ENCODE peak calls at places on chromosome 19, in nine cellular contexts. Q is activated T-cell treated with anti-CD3 and anti-CD28 coated beads for 1 hour; B is ovary; O is HFFc6; W is stimulated activated CD4-positive, alpha-beta T cell treated with anti-CD3 and anti-CD28 coated beads, Interleukin-1b, Interleukin-23, amount 100 ng/mL, for 1 hour; K is left colon; P is ELF-1; S is CD4-positive, alpha-beta memory T cell; M is fibroblast of lung. R is an unnamed sample.
A peak's percentile ranks its signal among the peaks of the same experiment; 100 is the strongest.

GRCh38 chr19:16066611-16067104 is 9.6 kb upstream of the TPM4 start:
- DNase-seq in Q (no peak), B (no peak), O (peak; percentile 25), W (no peak), K (peak; percentile 76), P (peak; percentile 63), S (peak; percentile 55), M (peak; percentile 77), R (no peak)

GRCh38 chr19:53388904-53389303 is 6.0 kb upstream of the ZNF765 start:
- DNase-seq in Q (no peak), B (no peak), O (no peak), W (no peak), K (no peak), P (no peak), S (no peak), M (peak; percentile 6), R (no peak)

GRCh38 chr19:45254044-45254531 is 3.0 kb downstream of the MARK4 start:
- DNase-seq in Q (no peak), B (no peak), O (no peak), W (no peak), K (no peak), P (no peak), S (no peak), M (no peak), R (peak; percentile 12)

GRCh38 chr19:5603626-5604025 is 18.9 kb downstream of the SAFB2 start:
- DNase-seq in Q (no peak), B (no peak), O (no peak), W (no peak), K (no peak), P (no peak), S (no peak), M (no peak), R (no peak)

GRCh38 chr19:18310118-18310909 is 12.6 kb downstream of the LSM4 start:
- DNase-seq in Q (no peak), B (no peak), O (no peak), W (no peak), K (peak; percentile 74), P (no peak), S (no peak), M (no peak), R (no peak)

GRCh38 chr19:3618811-3619630 is 7.6 kb downstream of the CACTIN start:
- DNase-seq in Q (no peak), B (no peak), O (no peak), W (no peak), K (no peak), P (no peak), S (no peak), M (no peak), R (no peak)

GRCh38 chr19:40521276-40521675 is 54.5 kb downstream of the SPTBN4 start:
- DNase-seq in Q (no peak), B (no peak), O (peak; percentile 19), W (no peak), K (no peak), P (no peak), S (no peak), M (peak; percentile 42), R (no peak)

GRCh38 chr19:10575011-10575716 is 6.4 kb upstream of the CDKN2D start:
- DNase-seq in Q (no peak), B (no peak), O (no peak), W (no peak), K (no peak), P (no peak), S (no peak), M (no peak), R (no peak)

GRCh38 chr19:4120531-4120930 is 3.4 kb downstream of the MAP2K2 start:
- DNase-seq in Q (no peak), B (no peak), O (peak; percentile 67), W (no peak), K (no peak), P (no peak), S (no peak), M (peak; percentile 64), R (peak; percentile 55)

GRCh38 chr19:58182577-58182988 is 278 bp upstream of the ZNF274 start:
- DNase-seq in Q (peak; percentile 72), B (no peak), O (no peak), W (peak; percentile 57), K (no peak), P (peak; percentile 21), S (no peak), M (no peak), R (peak; percentile 94)

GRCh38 chr19:8552810-8553209 is 24.4 kb downstream of the MYO1F start:
- DNase-seq in Q (no peak), B (no peak), O (peak; percentile 10), W (no peak), K (no peak), P (peak; percentile 41), S (no peak), M (peak; percentile 44), R (peak; percentile 19)

GRCh38 chr19:29945433-29945832 is 3.4 kb downstream of the URI1 start:
- DNase-seq in Q (no peak), B (no peak), O (no peak), W (no peak), K (no peak), P (no peak), S (no peak), M (peak; percentile 49), R (no peak)

GRCh38 chr19:39402417-39403297 is 4.0 kb upstream of the ZFP36 start:
- DNase-seq in Q (peak; percentile 85), B (peak; percentile 98), O (peak; percentile 86), W (peak; percentile 72), K (peak; percentile 92), P (peak; percentile 78), S (peak; percentile 80), M (peak; percentile 94), R (peak; percentile 89)

GRCh38 chr19:40642757-40643325 is 41.7 kb downstream of the LTBP4 start:
- DNase-seq in Q (no peak), B (no peak), O (no peak), W (no peak), K (no peak), P (no peak), S (no peak), M (no peak), R (no peak)

GRCh38 chr19:1350861-1351260 is 32.8 kb upstream of the NDUFS7 start:
- DNase-seq in Q (no peak), B (no peak), O (no peak), W (no peak), K (no peak), P (no peak), S (no peak), M (no peak), R (no peak)

GRCh38 chr19:13974073-13974472 is 21.8 kb downstream of the DCAF15 start:
- DNase-seq in Q (no peak), B (no peak), O (no peak), W (no peak), K (no peak), P (peak; percentile 91), S (peak; percentile 25), M (no peak), R (peak; percentile 42)

GRCh38 chr19:48913114-48913513 is 13.0 kb downstream of the NUCB1 start:
- DNase-seq in Q (no peak), B (no peak), O (no peak), W (no peak), K (no peak), P (peak; percentile 59), S (peak; percentile 22), M (no peak), R (no peak)

GRCh38 chr19:42207767-42208259 is 9.7 kb downstream of the DEDD2 start:
- DNase-seq in Q (no peak), B (no peak), O (peak; percentile 80), W (no peak), K (no peak), P (no peak), S (no peak), M (peak; percentile 64), R (peak; percentile 75)

GRCh38 chr19:2645816-2646215 is 56.7 kb downstream of the GNG7 start:
- DNase-seq in Q (no peak), B (no peak), O (no peak), W (no peak), K (no peak), P (no peak), S (no peak), M (no peak), R (no peak)

GRCh38 chr19:7515471-7516226 is at the start of gene ZNF358:
- DNase-seq in Q (no peak), B (peak; percentile 70), O (no peak), W (no peak), K (peak; percentile 87), P (peak; percentile 71), S (no peak), M (peak; percentile 82), R (peak; percentile 90)

GRCh38 chr19:35363711-35364425 is 5.6 kb downstream of the FFAR3 start:
- DNase-seq in Q (no peak), B (no peak), O (no peak), W (no peak), K (no peak), P (no peak), S (no peak), M (no peak), R (no peak)

GRCh38 chr19:1016647-1017114 is 4.2 kb downstream of the TMEM259 start:
- DNase-seq in Q (no peak), B (no peak), O (peak; percentile 78), W (no peak), K (peak; percentile 52), P (no peak), S (no peak), M (peak; percentile 59), R (peak; percentile 76)

GRCh38 chr19:31548941-31549340 is 199.7 kb upstream of the TSHZ3 start:
- DNase-seq in Q (no peak), B (no peak), O (peak; percentile 4), W (no peak), K (peak; percentile 15), P (peak; percentile 40), S (no peak), M (peak; percentile 54), R (peak; percentile 8)

GRCh38 chr19:13796301-13797057 is 1.2 kb downstream of the ZSWIM4 start:
- DNase-seq in Q (no peak), B (peak; percentile 82), O (peak; percentile 96), W (no peak), K (peak; percentile 49), P (peak; percentile 49), S (no peak), M (peak; percentile 90), R (peak; percentile 94)

GRCh38 chr19:42683917-42684513 is 56.3 kb downstream of the PSG3 start:
- DNase-seq in Q (no peak), B (no peak), O (no peak), W (no peak), K (no peak), P (no peak), S (no peak), M (peak; percentile 44), R (peak; percentile 54)

GRCh38 chr19:38697641-38698071 is 46.6 kb downstream of the CAPN12 start:
- DNase-seq in Q (no peak), B (no peak), O (no peak), W (no peak), K (no peak), P (no peak), S (no peak), M (no peak), R (no peak)

GRCh38 chr19:39582442-39582841 is 19.9 kb upstream of the LGALS13 start:
- DNase-seq in Q (no peak), B (no peak), O (no peak), W (no peak), K (no peak), P (no peak), S (no peak), M (no peak), R (no peak)

GRCh38 chr19:35518313-35518712 is 4.9 kb upstream of the DMKN start:
- DNase-seq in Q (no peak), B (no peak), O (peak; percentile 95), W (no peak), K (no peak), P (no peak), S (no peak), M (peak; percentile 92), R (peak; percentile 86)

GRCh38 chr19:35089554-35089953 is 26.1 kb upstream of the FXYD3 start:
- DNase-seq in Q (no peak), B (no peak), O (no peak), W (no peak), K (no peak), P (no peak), S (no peak), M (no peak), R (no peak)

GRCh38 chr19:2613507-2614295 is 88.8 kb downstream of the GNG7 start:
- DNase-seq in Q (peak; percentile 54), B (no peak), O (peak; percentile 13), W (no peak), K (peak; percentile 46), P (peak; percentile 75), S (peak; percentile 53), M (peak; percentile 42), R (peak; percentile 70)

GRCh38 chr19:48961051-48961649 is 4.0 kb upstream of the FTL start:
- DNase-seq in Q (no peak), B (peak; percentile 53), O (no peak), W (no peak), K (peak; percentile 34), P (peak; percentile 18), S (no peak), M (no peak), R (peak; percentile 11)